ENCODE peak calls at places on chromosomes 16 and 17, in six cellular contexts. One of them, this sample, is unnamed.

GRCh38 chr16:13756411-13756810 is 163.5 kb upstream of the ERCC4 start:
- DNase-seq in K562: no peak
- DNase-seq in HCT116: no peak
- DNase-seq in H1: no peak
- DNase-seq in GM12878: no peak
- DNase-seq in A549: no peak
- DNase-seq in this sample: no peak

GRCh38 chr16:81608515-81609209 is 164.1 kb downstream of the CMIP start:
- DNase-seq in HCT116: no peak
- DNase-seq in A549: no peak
- DNase-seq in GM12878: no peak
- DNase-seq in K562: no peak
- DNase-seq in H1: no peak
- DNase-seq in this sample: peak

GRCh38 chr17:66777689-66778225 is 57.2 kb upstream of the CACNG5 start:
- DNase-seq in A549: no peak
- DNase-seq in K562: no peak
- DNase-seq in GM12878: no peak
- DNase-seq in H1: peak
- DNase-seq in HCT116: no peak
- DNase-seq in this sample: peak

GRCh38 chr17:192666-193425 is 11.4 kb upstream of the DOC2B start:
- DNase-seq in H1: no peak
- DNase-seq in A549: no peak
- DNase-seq in K562: no peak
- DNase-seq in GM12878: no peak
- DNase-seq in HCT116: no peak
- DNase-seq in this sample: no peak

GRCh38 chr17:44569459-44569858 is 12.2 kb downstream of the FZD2 start:
- DNase-seq in A549: no peak
- DNase-seq in HCT116: no peak
- DNase-seq in GM12878: no peak
- DNase-seq in K562: no peak
- DNase-seq in H1: no peak
- DNase-seq in this sample: no peak

GRCh38 chr17:82384730-82385429 is 13.3 kb downstream of the UTS2R start:
- DNase-seq in H1: no peak
- DNase-seq in GM12878: no peak
- DNase-seq in A549: peak
- DNase-seq in HCT116: no peak
- DNase-seq in K562: no peak
- DNase-seq in this sample: peak

GRCh38 chr17:6823011-6823442 is 8.5 kb downstream of the TEKT1 start:
- DNase-seq in K562: no peak
- DNase-seq in GM12878: no peak
- DNase-seq in H1: no peak
- DNase-seq in A549: no peak
- DNase-seq in HCT116: no peak
- DNase-seq in this sample: peak

GRCh38 chr17:65191805-65192740 is 54.9 kb downstream of the RGS9 start:
- DNase-seq in GM12878: no peak
- DNase-seq in H1: no peak
- DNase-seq in K562: no peak
- DNase-seq in A549: peak
- DNase-seq in HCT116: peak
- DNase-seq in this sample: peak

GRCh38 chr17:40340880-40341807 is 23.4 kb downstream of the GJD3 start:
- DNase-seq in H1: no peak
- DNase-seq in GM12878: no peak
- DNase-seq in A549: peak
- DNase-seq in K562: peak
- DNase-seq in HCT116: peak
- DNase-seq in this sample: peak

GRCh38 chr17:19747829-19748806 is at the start of gene ALDH3A1:
- DNase-seq in H1: no peak
- DNase-seq in K562: no peak
- DNase-seq in HCT116: no peak
- DNase-seq in A549: peak
- DNase-seq in GM12878: no peak
- DNase-seq in this sample: no peak

GRCh38 chr16:7867831-7868230 is 535.2 kb downstream of the RBFOX1 start:
- DNase-seq in K562: no peak
- DNase-seq in A549: no peak
- DNase-seq in H1: no peak
- DNase-seq in GM12878: no peak
- DNase-seq in HCT116: no peak
- DNase-seq in this sample: no peak

GRCh38 chr17:57608369-57609124 is 136.6 kb downstream of the CCDC182 start:
- DNase-seq in H1: no peak
- DNase-seq in GM12878: no peak
- DNase-seq in K562: no peak
- DNase-seq in HCT116: no peak
- DNase-seq in A549: no peak
- DNase-seq in this sample: no peak
- TF ChIP-seq CEBPB in H1: no peak
- TF ChIP-seq CEBPB in GM12878: no peak
- TF ChIP-seq CEBPB in K562: no peak
- TF ChIP-seq CEBPB in HCT116: no peak
- TF ChIP-seq CEBPB in A549: no peak
- TF ChIP-seq CEBPB in this sample: no peak

GRCh38 chr17:74497471-74497870 is 31.0 kb downstream of the CD300A start:
- DNase-seq in A549: no peak
- DNase-seq in K562: peak
- DNase-seq in H1: no peak
- DNase-seq in HCT116: no peak
- DNase-seq in GM12878: no peak
- DNase-seq in this sample: no peak

GRCh38 chr17:74490716-74491115 is 24.3 kb downstream of the CD300A start:
- DNase-seq in A549: no peak
- DNase-seq in HCT116: no peak
- DNase-seq in GM12878: no peak
- DNase-seq in H1: no peak
- DNase-seq in K562: no peak
- DNase-seq in this sample: no peak

GRCh38 chr17:74491645-74492044 is 25.2 kb downstream of the CD300A start:
- DNase-seq in H1: no peak
- DNase-seq in GM12878: no peak
- DNase-seq in HCT116: no peak
- DNase-seq in K562: no peak
- DNase-seq in A549: no peak
- DNase-seq in this sample: no peak

GRCh38 chr17:74493381-74493833 is 27.0 kb downstream of the CD300A start:
- DNase-seq in H1: peak
- DNase-seq in A549: peak
- DNase-seq in K562: peak
- DNase-seq in HCT116: peak
- DNase-seq in GM12878: peak
- DNase-seq in this sample: peak
- TF ChIP-seq CEBPB in H1: no peak
- TF ChIP-seq CEBPB in A549: no peak
- TF ChIP-seq CEBPB in K562: no peak
- TF ChIP-seq CEBPB in HCT116: no peak
- TF ChIP-seq CEBPB in GM12878: no peak
- TF ChIP-seq CEBPB in this sample: no peak

GRCh38 chr17:10003705-10004104 is 98.6 kb upstream of the RCVRN start:
- DNase-seq in GM12878: no peak
- DNase-seq in K562: no peak
- DNase-seq in H1: no peak
- DNase-seq in HCT116: no peak
- DNase-seq in A549: no peak
- DNase-seq in this sample: no peak

GRCh38 chr17:9999948-10000695 is 95.1 kb upstream of the RCVRN start:
- DNase-seq in HCT116: no peak
- DNase-seq in A549: no peak
- DNase-seq in GM12878: peak
- DNase-seq in K562: no peak
- DNase-seq in H1: no peak
- DNase-seq in this sample: no peak

GRCh38 chr17:9994761-9995160 is 89.7 kb upstream of the RCVRN start:
- DNase-seq in A549: no peak
- DNase-seq in GM12878: no peak
- DNase-seq in HCT116: no peak
- DNase-seq in H1: no peak
- DNase-seq in K562: no peak
- DNase-seq in this sample: no peak

GRCh38 chr17:10001296-10001904 is 96.3 kb upstream of the RCVRN start:
- DNase-seq in H1: no peak
- DNase-seq in GM12878: no peak
- DNase-seq in HCT116: no peak
- DNase-seq in A549: no peak
- DNase-seq in K562: no peak
- DNase-seq in this sample: no peak

DNA sequence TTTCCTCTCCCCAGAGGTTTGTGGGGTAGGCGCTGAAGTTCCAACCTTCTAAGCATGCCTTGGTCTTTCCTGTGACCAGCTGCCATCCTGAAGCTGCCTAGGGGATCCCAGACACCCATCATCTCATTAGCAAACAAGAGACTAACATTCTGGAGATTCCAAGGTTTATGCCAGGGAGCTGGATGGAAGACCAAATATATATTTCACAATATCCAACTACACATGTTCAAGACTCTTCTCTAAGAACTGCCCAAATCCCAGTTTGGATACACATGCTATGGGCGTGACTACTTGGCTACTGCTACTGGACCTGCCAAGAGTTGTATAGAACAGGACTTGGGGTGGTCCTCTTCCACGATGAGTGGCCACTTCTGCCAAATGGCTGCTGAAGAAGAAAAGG is 93.0 kb upstream of the RCVRN start:
- DNase-seq in GM12878: no peak
- DNase-seq in HCT116: no peak
- DNase-seq in K562: no peak
- DNase-seq in H1: no peak
- DNase-seq in A549: no peak
- DNase-seq in this sample: no peak
- TF ChIP-seq CEBPB in GM12878: no peak
- TF ChIP-seq CEBPB in HCT116: no peak
- TF ChIP-seq CEBPB in K562: no peak
- TF ChIP-seq CEBPB in H1: no peak
- TF ChIP-seq CEBPB in A549: no peak
- TF ChIP-seq CEBPB in this sample: no peak

DNA sequence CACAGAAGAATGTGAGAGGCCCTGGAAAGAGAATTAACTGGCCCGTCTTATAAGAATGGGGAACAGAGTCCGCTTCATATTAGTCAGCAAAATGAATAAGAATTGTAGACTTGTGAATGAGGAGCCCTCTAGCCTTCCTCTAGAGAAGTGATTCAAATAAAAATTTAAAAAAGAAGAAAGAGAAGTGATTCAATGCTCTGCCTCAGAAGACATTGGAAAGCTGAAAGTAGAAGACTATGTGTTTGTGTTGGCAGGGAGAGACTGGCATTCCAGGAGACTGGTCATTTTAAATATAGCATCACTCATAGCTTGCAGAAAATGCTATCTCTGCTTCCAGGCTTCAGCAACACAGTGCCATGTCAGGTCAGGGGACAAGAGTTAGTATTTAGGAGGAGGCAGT is 190.6 kb upstream of the HS3ST3A1 start:
- DNase-seq in HCT116: no peak
- DNase-seq in GM12878: no peak
- DNase-seq in K562: no peak
- DNase-seq in H1: no peak
- DNase-seq in A549: no peak
- DNase-seq in this sample: peak
- TF ChIP-seq CEBPB in HCT116: no peak
- TF ChIP-seq CEBPB in GM12878: no peak
- TF ChIP-seq CEBPB in K562: no peak
- TF ChIP-seq CEBPB in H1: no peak
- TF ChIP-seq CEBPB in A549: no peak
- TF ChIP-seq CEBPB in this sample: no peak

GRCh38 chr16:75045424-75045823 is 46.6 kb downstream of the ZNRF1 start:
- DNase-seq in H1: no peak
- DNase-seq in HCT116: no peak
- DNase-seq in K562: no peak
- DNase-seq in GM12878: no peak
- DNase-seq in A549: no peak
- DNase-seq in this sample: no peak

GRCh38 chr16:75044800-75045361 is 46.1 kb downstream of the ZNRF1 start:
- DNase-seq in K562: no peak
- DNase-seq in A549: no peak
- DNase-seq in HCT116: no peak
- DNase-seq in GM12878: no peak
- DNase-seq in H1: no peak
- DNase-seq in this sample: no peak

GRCh38 chr16:75039941-75040340 is 41.1 kb downstream of the ZNRF1 start:
- DNase-seq in HCT116: no peak
- DNase-seq in K562: no peak
- DNase-seq in H1: no peak
- DNase-seq in GM12878: no peak
- DNase-seq in A549: no peak
- DNase-seq in this sample: no peak

GRCh38 chr16:75043175-75043937 is 44.5 kb downstream of the ZNRF1 start:
- DNase-seq in K562: peak
- DNase-seq in A549: no peak
- DNase-seq in GM12878: peak
- DNase-seq in H1: no peak
- DNase-seq in HCT116: no peak
- DNase-seq in this sample: no peak

GRCh38 chr16:75042423-75043174 is 43.8 kb downstream of the ZNRF1 start:
- DNase-seq in K562: no peak
- DNase-seq in A549: no peak
- DNase-seq in HCT116: no peak
- DNase-seq in GM12878: no peak
- DNase-seq in H1: no peak
- DNase-seq in this sample: no peak
- TF ChIP-seq CEBPB in K562: no peak
- TF ChIP-seq CEBPB in A549: no peak
- TF ChIP-seq CEBPB in HCT116: no peak
- TF ChIP-seq CEBPB in GM12878: no peak
- TF ChIP-seq CEBPB in H1: no peak
- TF ChIP-seq CEBPB in this sample: no peak

This sample was measured in IMR-90.